ENCODE peak calls at places on chromosomes 11 and 22, in six cellular contexts. One of them, this sample, is unnamed. For H3K9me3, the result is how much of the 10 kb centered on the place peaks cover.

GRCh38 chr22:30206964-30207363 is 39.6 kb downstream of the LIF start:
- DNase-seq in OCI-LY7: no peak
- DNase-seq in CD8-positive, alpha-beta memory T cell: no peak
- DNase-seq in stomach: peak
- DNase-seq in esophagus muscularis mucosa: no peak
- DNase-seq in heart left ventricle: peak
- DNase-seq in this sample: peak

GRCh38 chr22:41780714-41781507 is 19.6 kb upstream of the CCDC134 start:
- DNase-seq in esophagus muscularis mucosa: no peak
- DNase-seq in CD8-positive, alpha-beta memory T cell: peak
- DNase-seq in heart left ventricle: peak
- DNase-seq in OCI-LY7: peak
- DNase-seq in stomach: peak
- DNase-seq in this sample: peak

GRCh38 chr11:72595292-72595684 is 78.9 kb downstream of the PDE2A start:
- DNase-seq in heart left ventricle: no peak
- DNase-seq in OCI-LY7: no peak
- DNase-seq in CD8-positive, alpha-beta memory T cell: no peak
- DNase-seq in esophagus muscularis mucosa: no peak
- DNase-seq in stomach: no peak
- DNase-seq in this sample: no peak

GRCh38 chr22:46226577-46226976 is 23.5 kb downstream of the CDPF1 start:
- DNase-seq in OCI-LY7: no peak
- DNase-seq in stomach: no peak
- DNase-seq in CD8-positive, alpha-beta memory T cell: no peak
- DNase-seq in esophagus muscularis mucosa: no peak
- DNase-seq in heart left ventricle: no peak
- DNase-seq in this sample: no peak

GRCh38 chr11:100557830-100558611 is 129.1 kb upstream of the ARHGAP42 start:
- DNase-seq in CD8-positive, alpha-beta memory T cell: no peak
- DNase-seq in heart left ventricle: no peak
- DNase-seq in OCI-LY7: no peak
- DNase-seq in stomach: no peak
- DNase-seq in esophagus muscularis mucosa: no peak
- DNase-seq in this sample: peak

GRCh38 chr11:95680169-95680929 is 109.2 kb downstream of the FAM76B start:
- DNase-seq in CD8-positive, alpha-beta memory T cell: no peak
- DNase-seq in stomach: no peak
- DNase-seq in heart left ventricle: no peak
- DNase-seq in esophagus muscularis mucosa: no peak
- DNase-seq in OCI-LY7: no peak
- DNase-seq in this sample: peak

GRCh38 chr11:126194121-126194543 is 17.3 kb downstream of the RPUSD4 start:
- DNase-seq in heart left ventricle: no peak
- DNase-seq in stomach: peak
- DNase-seq in CD8-positive, alpha-beta memory T cell: no peak
- DNase-seq in OCI-LY7: peak
- DNase-seq in esophagus muscularis mucosa: no peak
- DNase-seq in this sample: peak

GRCh38 chr11:11218287-11218986 is 134.6 kb downstream of the CSNK2A3 start:
- DNase-seq in stomach: peak
- DNase-seq in esophagus muscularis mucosa: no peak
- DNase-seq in CD8-positive, alpha-beta memory T cell: no peak
- DNase-seq in heart left ventricle: peak
- DNase-seq in OCI-LY7: peak
- DNase-seq in this sample: no peak

GRCh38 chr11:62708423-62709261 is 1.2 kb downstream of the GNG3 start:
- DNase-seq in esophagus muscularis mucosa: no peak
- DNase-seq in OCI-LY7: no peak
- DNase-seq in CD8-positive, alpha-beta memory T cell: peak
- DNase-seq in stomach: peak
- DNase-seq in heart left ventricle: no peak
- DNase-seq in this sample: no peak

GRCh38 chr22:26835929-26836528 is 178.6 kb downstream of the MIAT start:
- DNase-seq in stomach: peak
- DNase-seq in heart left ventricle: no peak
- DNase-seq in OCI-LY7: peak
- DNase-seq in CD8-positive, alpha-beta memory T cell: peak
- DNase-seq in esophagus muscularis mucosa: no peak
- DNase-seq in this sample: peak

GRCh38 chr11:129813216-129813791 is 2.3 kb upstream of the TMEM45B start:
- DNase-seq in heart left ventricle: no peak
- DNase-seq in esophagus muscularis mucosa: no peak
- DNase-seq in stomach: no peak
- DNase-seq in OCI-LY7: no peak
- DNase-seq in CD8-positive, alpha-beta memory T cell: no peak
- DNase-seq in this sample: no peak

GRCh38 chr11:116439480-116439759 is 333.4 kb downstream of the BUD13 start:
- DNase-seq in CD8-positive, alpha-beta memory T cell: no peak
- DNase-seq in stomach: no peak
- DNase-seq in esophagus muscularis mucosa: no peak
- DNase-seq in heart left ventricle: no peak
- DNase-seq in OCI-LY7: no peak
- DNase-seq in this sample: no peak

GRCh38 chr11:28529540-28530410 is 421.6 kb downstream of the METTL15 start:
- DNase-seq in heart left ventricle: no peak
- DNase-seq in stomach: no peak
- DNase-seq in esophagus muscularis mucosa: no peak
- DNase-seq in CD8-positive, alpha-beta memory T cell: no peak
- DNase-seq in OCI-LY7: peak
- DNase-seq in this sample: peak

GRCh38 chr11:117604349-117604995 is 192.5 kb downstream of the DSCAML1 start:
- DNase-seq in esophagus muscularis mucosa: no peak
- DNase-seq in heart left ventricle: no peak
- DNase-seq in stomach: no peak
- DNase-seq in CD8-positive, alpha-beta memory T cell: no peak
- DNase-seq in OCI-LY7: no peak
- DNase-seq in this sample: peak

GRCh38 chr11:96045622-96046456 is 121.9 kb upstream of the MTMR2 start:
- DNase-seq in heart left ventricle: peak
- DNase-seq in esophagus muscularis mucosa: no peak
- DNase-seq in OCI-LY7: no peak
- DNase-seq in stomach: peak
- DNase-seq in CD8-positive, alpha-beta memory T cell: no peak
- DNase-seq in this sample: peak

GRCh38 chr22:25120093-25120561 is 79.5 kb upstream of the CRYBB3 start:
- DNase-seq in OCI-LY7: no peak
- DNase-seq in heart left ventricle: peak
- DNase-seq in CD8-positive, alpha-beta memory T cell: no peak
- DNase-seq in stomach: peak
- DNase-seq in esophagus muscularis mucosa: no peak
- DNase-seq in this sample: no peak

GRCh38 chr11:17597770-17598169 is 50.7 kb downstream of the OTOG start:
- DNase-seq in heart left ventricle: no peak
- DNase-seq in esophagus muscularis mucosa: no peak
- DNase-seq in CD8-positive, alpha-beta memory T cell: no peak
- DNase-seq in OCI-LY7: no peak
- DNase-seq in stomach: peak
- DNase-seq in this sample: no peak

GRCh38 chr11:6196396-6196795 is 2.6 kb upstream of the OR52W1 start:
- DNase-seq in esophagus muscularis mucosa: no peak
- DNase-seq in CD8-positive, alpha-beta memory T cell: no peak
- DNase-seq in heart left ventricle: no peak
- DNase-seq in stomach: no peak
- DNase-seq in OCI-LY7: no peak
- DNase-seq in this sample: no peak

GRCh38 chr11:46380340-46381045 is 976 bp upstream of the MDK start:
- DNase-seq in esophagus muscularis mucosa: peak
- DNase-seq in heart left ventricle: peak
- DNase-seq in CD8-positive, alpha-beta memory T cell: peak
- DNase-seq in stomach: peak
- DNase-seq in OCI-LY7: no peak
- DNase-seq in this sample: peak

GRCh38 chr11:122293298-122294023 is 177.4 kb upstream of the BLID start:
- DNase-seq in OCI-LY7: no peak
- DNase-seq in stomach: no peak
- DNase-seq in CD8-positive, alpha-beta memory T cell: no peak
- DNase-seq in esophagus muscularis mucosa: no peak
- DNase-seq in heart left ventricle: no peak
- DNase-seq in this sample: peak

DNA sequence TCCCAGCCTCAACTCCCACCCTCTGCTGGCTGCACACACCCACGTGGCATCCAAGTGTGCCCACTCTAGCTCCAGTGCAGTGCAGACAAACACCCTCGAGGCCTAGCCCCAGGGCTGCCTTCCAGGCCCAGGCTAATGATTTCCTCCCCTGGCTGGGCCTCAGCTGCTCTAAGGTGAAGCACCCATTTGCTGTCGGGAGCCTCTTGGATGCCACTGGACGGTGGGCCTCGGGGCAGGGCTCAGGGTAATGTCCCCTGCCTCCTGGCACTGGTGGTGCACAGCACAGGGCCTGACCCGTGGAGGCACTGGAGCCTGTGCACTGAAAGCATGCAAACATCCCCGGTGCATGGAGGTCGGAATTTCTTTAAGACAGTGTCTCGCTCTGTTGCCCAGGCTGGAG is 635.2 kb downstream of the TBC1D22A start:
- DNase-seq in heart left ventricle: no peak
- DNase-seq in OCI-LY7: no peak
- DNase-seq in CD8-positive, alpha-beta memory T cell: no peak
- DNase-seq in esophagus muscularis mucosa: no peak
- DNase-seq in stomach: no peak
- DNase-seq in this sample: no peak
- H3K9me3 ChIP-seq in heart left ventricle: under half
- H3K9me3 ChIP-seq in OCI-LY7: under half
- H3K9me3 ChIP-seq in CD8-positive, alpha-beta memory T cell: under half
- H3K9me3 ChIP-seq in esophagus muscularis mucosa: under half
- H3K9me3 ChIP-seq in stomach: under half
- H3K9me3 ChIP-seq in this sample: under half

GRCh38 chr11:1557168-1557884 is 14.7 kb downstream of the DUSP8 start:
- DNase-seq in CD8-positive, alpha-beta memory T cell: no peak
- DNase-seq in OCI-LY7: no peak
- DNase-seq in stomach: no peak
- DNase-seq in heart left ventricle: no peak
- DNase-seq in esophagus muscularis mucosa: no peak
- DNase-seq in this sample: no peak
- H3K4me3 ChIP-seq in CD8-positive, alpha-beta memory T cell: no peak
- H3K4me3 ChIP-seq in OCI-LY7: no peak
- H3K4me3 ChIP-seq in stomach: no peak
- H3K4me3 ChIP-seq in heart left ventricle: no peak
- H3K4me3 ChIP-seq in esophagus muscularis mucosa: no peak
- H3K4me3 ChIP-seq in this sample: no peak

GRCh38 chr11:74541466-74541865 is 47.9 kb upstream of the LIPT2 start:
- DNase-seq in esophagus muscularis mucosa: no peak
- DNase-seq in OCI-LY7: no peak
- DNase-seq in CD8-positive, alpha-beta memory T cell: no peak
- DNase-seq in heart left ventricle: no peak
- DNase-seq in stomach: no peak
- DNase-seq in this sample: no peak
- H3K9me3 ChIP-seq in esophagus muscularis mucosa: under half
- H3K9me3 ChIP-seq in OCI-LY7: under half
- H3K9me3 ChIP-seq in CD8-positive, alpha-beta memory T cell: under half
- H3K9me3 ChIP-seq in heart left ventricle: under half
- H3K9me3 ChIP-seq in stomach: under half
- H3K9me3 ChIP-seq in this sample: under half

GRCh38 chr22:22941831-22942510 is 54.4 kb downstream of the IGLL5 start:
- DNase-seq in CD8-positive, alpha-beta memory T cell: no peak
- DNase-seq in esophagus muscularis mucosa: peak
- DNase-seq in OCI-LY7: peak
- DNase-seq in stomach: peak
- DNase-seq in heart left ventricle: no peak
- DNase-seq in this sample: no peak
- H3K4me3 ChIP-seq in CD8-positive, alpha-beta memory T cell: no peak
- H3K4me3 ChIP-seq in esophagus muscularis mucosa: no peak
- H3K4me3 ChIP-seq in OCI-LY7: no peak
- H3K4me3 ChIP-seq in stomach: no peak
- H3K4me3 ChIP-seq in heart left ventricle: no peak
- H3K4me3 ChIP-seq in this sample: no peak

GRCh38 chr22:47476226-47476625 is 713.8 kb downstream of the TBC1D22A start:
- DNase-seq in stomach: no peak
- DNase-seq in heart left ventricle: no peak
- DNase-seq in esophagus muscularis mucosa: peak
- DNase-seq in OCI-LY7: no peak
- DNase-seq in CD8-positive, alpha-beta memory T cell: no peak
- DNase-seq in this sample: no peak
- H3K9me3 ChIP-seq in stomach: under half
- H3K9me3 ChIP-seq in heart left ventricle: under half
- H3K9me3 ChIP-seq in esophagus muscularis mucosa: under half
- H3K9me3 ChIP-seq in OCI-LY7: under half
- H3K9me3 ChIP-seq in CD8-positive, alpha-beta memory T cell: under half
- H3K9me3 ChIP-seq in this sample: under half

DNA sequence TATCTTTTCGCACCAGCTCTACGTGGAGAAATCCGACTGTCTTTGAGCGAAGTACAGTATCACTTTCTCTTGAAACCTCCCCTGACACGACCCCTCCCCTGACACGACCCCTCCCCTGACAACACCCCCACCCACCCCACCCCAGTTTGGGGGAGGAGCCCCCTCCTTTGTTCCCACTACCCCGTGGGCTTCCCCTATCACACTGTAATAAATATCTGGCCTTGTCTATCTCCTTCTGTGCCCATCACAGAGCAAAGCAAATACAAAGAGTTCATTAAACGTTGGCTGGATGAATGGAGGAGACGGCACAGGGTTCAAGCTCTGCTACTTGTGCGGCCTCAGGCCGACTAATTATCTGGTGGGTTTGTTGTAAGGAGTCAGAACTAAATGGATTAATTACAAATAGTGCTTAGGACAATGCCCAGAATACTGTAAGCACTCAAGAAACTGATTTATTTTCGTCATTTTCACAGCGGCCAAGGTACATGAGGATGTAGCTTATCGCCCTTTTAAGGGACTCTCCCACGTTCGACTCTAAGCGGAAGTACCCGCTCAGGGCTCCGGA is 640 bp upstream of the GGA1 start:
- DNase-seq in heart left ventricle: no peak
- DNase-seq in OCI-LY7: peak
- DNase-seq in CD8-positive, alpha-beta memory T cell: no peak
- DNase-seq in stomach: no peak
- DNase-seq in esophagus muscularis mucosa: no peak
- DNase-seq in this sample: no peak
- H3K4me3 ChIP-seq in heart left ventricle: peak
- H3K4me3 ChIP-seq in OCI-LY7: peak
- H3K4me3 ChIP-seq in CD8-positive, alpha-beta memory T cell: peak
- H3K4me3 ChIP-seq in stomach: peak
- H3K4me3 ChIP-seq in esophagus muscularis mucosa: peak
- H3K4me3 ChIP-seq in this sample: peak

This sample was measured in adipocyte.